ENCODE peak calls at places on chromosomes 13 and 19, in seven cellular contexts. I, U, C, N, A, P and V are unnamed samples.

GRCh38 chr19:4362871-4363545 is 19.6 kb downstream of the MPND start:
- DNase-seq in A (no peak), P (no peak), N (no peak), U (no peak), I (peak; percentile 34), C (peak; percentile 59), V (no peak)

GRCh38 chr13:21240586-21240985 is 64.1 kb downstream of the MRPL57 start:
- DNase-seq in U (no peak), I (peak; percentile 37), A (no peak), N (peak; percentile 58), C (no peak), P (no peak), V (no peak)

GRCh38 chr19:15315101-15315500 is 17.2 kb downstream of the BRD4 start:
- DNase-seq in U (no peak), P (no peak), N (no peak), A (no peak), I (peak; percentile 74), C (no peak), V (peak; percentile 70)

GRCh38 chr19:35030257-35031071 is at the start of gene SCN1B:
- DNase-seq in U (peak; percentile 22), A (peak; percentile 59), P (no peak), C (peak; percentile 63), N (peak; percentile 55), I (peak; percentile 60), V (peak; percentile 63)

GRCh38 chr19:56108447-56109195 is 12.5 kb downstream of the ZNF787 start:
- DNase-seq in N (peak; percentile 12), U (no peak), C (no peak), A (peak; percentile 63), P (no peak), I (no peak), V (no peak)

GRCh38 chr13:81487151-81487550 is 1146.2 kb upstream of the SPRY2 start:
- DNase-seq in C (peak; percentile 50), N (no peak), A (no peak), P (peak; percentile 22), I (peak; percentile 61), U (peak; percentile 35), V (peak; percentile 17)

GRCh38 chr19:16773939-16774338 is 54.3 kb downstream of the NWD1 start:
- DNase-seq in I (no peak), N (no peak), C (no peak), A (no peak), P (no peak), U (no peak), V (no peak)

GRCh38 chr13:48994731-48995130 is 19.0 kb downstream of the FNDC3A start:
- DNase-seq in I (no peak), A (peak; percentile 45), N (peak; percentile 68), P (no peak), C (no peak), U (no peak), V (peak; percentile 45)

GRCh38 chr13:33310245-33311038 is 24.9 kb upstream of the STARD13 start:
- DNase-seq in N (no peak), P (no peak), U (no peak), I (peak; percentile 69), A (no peak), C (no peak), V (no peak)

GRCh38 chr13:103794526-103794925 is 728.3 kb upstream of the SLC10A2 start:
- DNase-seq in C (no peak), A (no peak), I (no peak), N (no peak), P (no peak), U (no peak), V (no peak)

GRCh38 chr19:17721821-17722220 is 2.5 kb downstream of the MAP1S start:
- DNase-seq in I (peak; percentile 19), N (peak; percentile 13), P (no peak), U (no peak), C (no peak), A (no peak), V (peak; percentile 53)

GRCh38 chr13:80690208-80690607 is 349.3 kb upstream of the SPRY2 start:
- DNase-seq in N (no peak), C (no peak), P (no peak), U (no peak), A (no peak), I (no peak), V (no peak)

DNA sequence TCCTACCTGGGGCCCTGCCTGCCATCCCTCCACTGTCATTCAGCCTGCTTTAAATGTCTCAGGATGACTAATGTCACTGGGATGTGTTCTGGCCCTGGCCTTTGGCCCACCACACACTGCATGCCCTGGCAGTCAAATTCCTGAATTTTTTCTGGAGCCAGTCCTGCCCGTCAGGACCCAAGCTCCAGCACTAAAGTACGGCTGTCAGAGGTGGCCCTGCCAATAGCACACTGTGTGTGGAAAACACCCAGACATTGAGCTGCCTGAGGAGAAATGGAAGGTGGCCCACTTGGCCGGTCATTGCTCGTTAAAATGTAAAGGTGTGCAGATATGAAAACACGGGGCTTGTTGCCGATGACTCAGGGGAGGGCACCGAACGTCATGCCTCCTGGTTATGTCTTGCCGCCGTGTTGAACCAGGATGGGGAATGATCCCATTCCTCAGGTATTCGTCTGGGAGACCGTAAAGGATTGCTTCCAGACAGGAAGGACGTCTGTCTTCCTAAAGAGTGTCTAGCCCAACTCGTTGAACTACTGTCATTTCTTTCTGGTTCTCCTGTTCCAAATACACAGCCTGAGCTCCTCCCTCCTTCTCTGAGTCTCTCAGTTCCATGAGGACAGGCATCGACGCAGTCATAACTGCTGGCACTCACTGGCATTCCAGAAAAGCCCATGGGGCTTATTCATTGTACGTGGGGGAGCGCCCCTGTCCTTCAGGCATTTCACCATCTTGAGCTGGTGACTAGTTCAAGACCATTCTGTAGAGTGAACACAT is 40.6 kb downstream of the COL4A2 start:
- DNase-seq in C (no peak), A (peak; percentile 68), N (peak; percentile 90), P (no peak), U (peak; percentile 41), I (peak; percentile 93), V (peak; percentile 99)
- H3K9ac ChIP-seq in C (no peak overlapping the region), A (no peak overlapping the region), N (no peak overlapping the region), P (no peak overlapping the region), U (no peak overlapping the region), I (peak overlapping the region; percentile 61), V (peak overlapping the region; percentile 32)

DNA sequence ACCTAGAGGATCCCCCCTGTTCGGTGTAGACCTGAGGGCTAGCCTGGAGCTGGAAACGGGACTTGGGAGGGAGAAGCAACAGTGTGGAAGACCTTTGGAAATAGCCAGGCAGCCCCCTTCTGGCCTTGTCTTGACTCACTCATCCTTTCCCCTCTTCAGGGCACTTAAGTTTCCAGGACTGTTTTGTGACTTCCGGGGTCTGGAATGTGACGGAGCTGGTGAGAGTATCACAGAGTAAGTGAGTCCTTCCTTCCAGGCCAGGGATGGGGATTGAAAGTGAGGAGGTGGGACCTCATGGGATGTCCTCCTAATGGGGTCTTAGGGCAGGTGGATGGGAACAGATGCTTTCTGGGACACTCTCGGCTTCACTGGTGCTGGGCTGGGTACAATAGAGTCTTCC is 29.4 kb downstream of the LYL1 start:
- DNase-seq in N (no peak), A (no peak), I (no peak), C (no peak), U (no peak), P (no peak), V (no peak)
- H3K27ac ChIP-seq in N (no peak overlapping the region), A (no peak overlapping the region), I (no peak overlapping the region), C (no peak overlapping the region), U (no peak overlapping the region), P (no peak overlapping the region), V (no peak overlapping the region)

GRCh38 chr19:12669272-12670158 is 2.9 kb downstream of the WDR83 start:
- DNase-seq in I (peak; percentile 86), C (peak; percentile 75), P (peak; percentile 84), A (peak; percentile 91), U (peak; percentile 82), N (peak; percentile 85), V (peak; percentile 79)
- TF ChIP-seq CTCF in I (no peak), C (no peak), P (no peak), A (no peak), U (no peak), N (no peak), V (no peak)

GRCh38 chr13:25881136-25881926 is 170.5 kb downstream of the SHISA2 start:
- DNase-seq in N (no peak), P (no peak), U (no peak), I (no peak), C (no peak), A (peak; percentile 23), V (no peak)
- H3K9ac ChIP-seq in N (no peak overlapping the region), P (no peak overlapping the region), U (no peak overlapping the region), I (no peak overlapping the region), C (no peak overlapping the region), A (no peak overlapping the region), V (no peak overlapping the region)

GRCh38 chr19:47275866-47276461 is 1.3 kb downstream of the INAFM1 start:
- DNase-seq in U (no peak), P (no peak), A (peak; percentile 42), N (peak; percentile 57), I (no peak), C (no peak), V (no peak)
- H3K27ac ChIP-seq in U (peak overlapping the region; percentile 57), P (peak overlapping the region; percentile 55), A (peak overlapping the region; percentile 79), N (peak overlapping the region; percentile 48), I (no peak overlapping the region), C (no peak overlapping the region), V (no peak overlapping the region)

GRCh38 chr13:54305377-54305776 is 1276.8 kb downstream of the OLFM4 start:
- DNase-seq in A (no peak), I (no peak), P (no peak), N (no peak), U (no peak), C (peak; percentile 40), V (no peak)
- TF ChIP-seq CTCF in A (no peak), I (no peak), P (no peak), N (no peak), U (no peak), C (peak; percentile 61), V (no peak)

GRCh38 chr13:109136873-109137272 is 507.5 kb downstream of the MYO16 start:
- DNase-seq in A (no peak), I (no peak), N (no peak), C (no peak), U (no peak), P (no peak), V (no peak)
- H3K9ac ChIP-seq in A (no peak overlapping the region), I (no peak overlapping the region), N (no peak overlapping the region), C (no peak overlapping the region), U (no peak overlapping the region), P (no peak overlapping the region), V (no peak overlapping the region)